ENCODE peak calls at places on chromosomes 6 and 20, in eight cellular contexts. Q is ACHN; X is left ventricle myocardium inferior; V is stimulated activated CD8-positive, alpha-beta memory T cell treated with anti-CD3 and anti-CD28 coated beads, Interleukin-4, amount 100 ng/mL, for 4 hours; W is CMK; A is WTC11; C is EH; T is NCI-H510A treated with DMSO at 0.1 percent for 48 hours. O is an unnamed sample.
A peak's percentile ranks its signal among the peaks of the same experiment; 100 is the strongest.

GRCh38 chr20:14925286-14925685 is 587.9 kb upstream of the FLRT3 start:
- DNase-seq in A (no peak), T (no peak), Q (no peak), C (peak; percentile 46), X (no peak), V (no peak), W (no peak), O (no peak)

GRCh38 chr6:157787080-157787479 is 36.0 kb upstream of the SNX9 start:
- DNase-seq in A (no peak), C (peak; percentile 15), T (no peak), Q (no peak), W (no peak), V (no peak), X (no peak), O (no peak)

GRCh38 chr6:39493174-39493573 is 170.7 kb upstream of the KCNK16 start:
- DNase-seq in C (peak; percentile 60), Q (peak; percentile 79), A (no peak), V (no peak), X (no peak), W (no peak), T (no peak), O (no peak)

GRCh38 chr6:63307581-63308246 is 12.1 kb downstream of the LGSN start:
- DNase-seq in Q (peak; percentile 47), T (peak; percentile 2), X (no peak), A (no peak), V (no peak), C (peak; percentile 59), W (no peak), O (no peak)

GRCh38 chr6:157840776-157841175 is 17.7 kb downstream of the SNX9 start:
- DNase-seq in Q (peak; percentile 68), T (no peak), W (no peak), V (no peak), C (peak; percentile 77), A (no peak), X (no peak), O (no peak)

GRCh38 chr6:148239777-148240462 is 102.7 kb upstream of the SASH1 start:
- DNase-seq in A (no peak), Q (no peak), T (no peak), X (no peak), C (peak; percentile 70), W (no peak), V (no peak), O (no peak)

GRCh38 chr6:4351857-4352669 is 216.7 kb upstream of the ECI2 start:
- DNase-seq in A (no peak), W (no peak), Q (peak; percentile 90), X (peak; percentile 74), V (no peak), T (no peak), C (peak; percentile 99), O (peak; percentile 69)

GRCh38 chr6:138115877-138116660 is 8.8 kb upstream of the PERP start:
- DNase-seq in C (peak; percentile 71), T (peak; percentile 61), X (no peak), A (peak; percentile 22), V (no peak), W (peak; percentile 31), Q (peak; percentile 66), O (no peak)

GRCh38 chr20:59082981-59083380 is 40.4 kb upstream of the PRELID3B start:
- DNase-seq in C (peak; percentile 89), T (no peak), V (no peak), X (no peak), Q (peak; percentile 2), W (no peak), A (no peak), O (no peak)

GRCh38 chr20:63290677-63291472 is 2.1 kb upstream of the COL20A1 start:
- DNase-seq in W (no peak), X (no peak), C (peak; percentile 45), V (peak; percentile 11), T (peak; percentile 46), Q (peak; percentile 21), A (peak; percentile 86), O (no peak)

GRCh38 chr6:87066449-87067288 is 28.2 kb downstream of the CGA start:
- DNase-seq in C (peak; percentile 75), A (peak; percentile 14), V (no peak), W (no peak), Q (peak; percentile 33), X (no peak), T (peak; percentile 28), O (no peak)

GRCh38 chr6:31083742-31084354 is 28.5 kb downstream of the C6orf15 start:
- DNase-seq in V (no peak), X (no peak), C (peak; percentile 63), Q (peak; percentile 31), W (peak; percentile 56), T (no peak), A (peak; percentile 83), O (no peak)